ENCODE peak calls at places on chromosomes 3 and 15, in nine cellular contexts. N is Peyer's patch, H is skeletal muscle cell, Y is progenitor cell of endocrine pancreas, R is activated T-helper 1 cell treated with Interleukin-2 at 50 U/mL for 16 hours, K is D721Med, T is heart right ventricle, E is fibroblast of villous mesenchyme, D is D341Med. Q is an unnamed sample.

GRCh38 chr3:58529516-58530353 is 7.3 kb downstream of the ACOX2 start:
- DNase-seq in N (peak; percentile 59), H (no peak), Y (peak; percentile 29), R (no peak), K (peak; percentile 66), T (no peak), E (peak; percentile 17), D (peak; percentile 68), Q (peak; percentile 35)

GRCh38 chr3:107767897-107768605 is 245.3 kb downstream of the BBX start:
- DNase-seq in N (no peak), H (no peak), Y (no peak), R (no peak), K (no peak), T (no peak), E (peak; percentile 16), D (no peak), Q (no peak)

GRCh38 chr3:6994081-6994668 is 133.3 kb downstream of the GRM7 start:
- DNase-seq in N (no peak), H (no peak), Y (no peak), R (no peak), K (no peak), T (no peak), E (no peak), D (peak; percentile 23), Q (no peak)

GRCh38 chr15:67796728-67797127 is 28.6 kb upstream of the SKOR1 start:
- DNase-seq in N (no peak), H (no peak), Y (no peak), R (no peak), K (no peak), T (no peak), E (no peak), D (no peak), Q (no peak)

GRCh38 chr15:57559875-57560274 is 31.8 kb upstream of the MYZAP start:
- DNase-seq in N (peak; percentile 88), H (no peak), Y (peak; percentile 67), R (peak; percentile 34), K (no peak), T (peak; percentile 73), E (peak; percentile 38), D (peak; percentile 80), Q (peak; percentile 57)

GRCh38 chr15:29100486-29101000 is 169.1 kb downstream of the NSMCE3 start:
- DNase-seq in N (peak; percentile 37), H (no peak), Y (no peak), R (no peak), K (no peak), T (no peak), E (no peak), D (no peak), Q (no peak)

GRCh38 chr3:64260391-64260790 is 35.1 kb upstream of the PRICKLE2 start:
- DNase-seq in N (no peak), H (no peak), Y (no peak), R (no peak), K (no peak), T (no peak), E (peak; percentile 58), D (no peak), Q (no peak)

GRCh38 chr3:47824541-47825473 is 21.9 kb downstream of the DHX30 start:
- DNase-seq in N (peak; percentile 86), H (peak; percentile 62), Y (peak; percentile 72), R (peak; percentile 71), K (peak; percentile 96), T (peak; percentile 81), E (peak; percentile 83), D (peak; percentile 98), Q (peak; percentile 89)

GRCh38 chr3:65751123-65751700 is 287.5 kb downstream of the MAGI1 start:
- DNase-seq in N (peak; percentile 56), H (no peak), Y (peak; percentile 30), R (no peak), K (peak; percentile 13), T (peak; percentile 26), E (peak; percentile 35), D (peak; percentile 71), Q (peak; percentile 19)

GRCh38 chr15:68433551-68433950 is 1.6 kb upstream of the ITGA11 start:
- DNase-seq in N (no peak), H (no peak), Y (no peak), R (no peak), K (no peak), T (no peak), E (no peak), D (peak; percentile 9), Q (no peak)

GRCh38 chr15:64630403-64631107 is 144.8 kb downstream of the RBPMS2 start:
- DNase-seq in N (no peak), H (no peak), Y (no peak), R (no peak), K (no peak), T (no peak), E (peak; percentile 58), D (no peak), Q (no peak)

GRCh38 chr15:68305420-68305871 is 27.9 kb downstream of the FEM1B start:
- DNase-seq in N (no peak), H (no peak), Y (no peak), R (no peak), K (no peak), T (no peak), E (no peak), D (no peak), Q (no peak)

GRCh38 chr3:59040902-59041301 is 8.9 kb downstream of the CFAP20DC start:
- DNase-seq in N (no peak), H (no peak), Y (no peak), R (no peak), K (no peak), T (no peak), E (no peak), D (no peak), Q (no peak)

GRCh38 chr3:113570158-113570557 is 37.8 kb downstream of the SIDT1 start:
- DNase-seq in N (no peak), H (no peak), Y (no peak), R (no peak), K (no peak), T (no peak), E (no peak), D (no peak), Q (no peak)

GRCh38 chr3:187992609-187993008 is 161.3 kb upstream of the LPP start:
- DNase-seq in N (no peak), H (no peak), Y (no peak), R (no peak), K (no peak), T (no peak), E (no peak), D (no peak), Q (no peak)

GRCh38 chr3:31077021-31077601 is 182.7 kb upstream of the GADL1 start:
- DNase-seq in N (no peak), H (peak; percentile 81), Y (no peak), R (no peak), K (no peak), T (no peak), E (peak; percentile 69), D (no peak), Q (peak; percentile 65)

GRCh38 chr3:124919756-124920155 is 14.8 kb downstream of the MUC13 start:
- DNase-seq in N (no peak), H (no peak), Y (no peak), R (no peak), K (no peak), T (no peak), E (no peak), D (no peak), Q (no peak)

GRCh38 chr3:124937049-124937448 is 2.5 kb upstream of the MUC13 start:
- DNase-seq in N (no peak), H (no peak), Y (no peak), R (no peak), K (no peak), T (no peak), E (no peak), D (no peak), Q (no peak)

GRCh38 chr15:62853114-62853832 is 189.3 kb upstream of the TPM1 start:
- DNase-seq in N (no peak), H (no peak), Y (no peak), R (no peak), K (no peak), T (no peak), E (no peak), D (no peak), Q (peak; percentile 16)

GRCh38 chr3:195150194-195151118 is 120.5 kb downstream of the XXYLT1 start:
- DNase-seq in N (peak; percentile 64), H (no peak), Y (no peak), R (no peak), K (no peak), T (peak; percentile 72), E (peak; percentile 86), D (peak; percentile 81), Q (peak; percentile 97)

GRCh38 chr15:78749831-78750230 is 61.4 kb downstream of the ADAMTS7 start:
- DNase-seq in N (peak; percentile 21), H (no peak), Y (no peak), R (no peak), K (no peak), T (no peak), E (no peak), D (no peak), Q (no peak)

GRCh38 chr3:143302638-143303171 is 183.1 kb downstream of the CHST2 start:
- DNase-seq in N (no peak), H (peak; percentile 97), Y (no peak), R (no peak), K (no peak), T (peak; percentile 70), E (peak; percentile 84), D (no peak), Q (peak; percentile 61)

GRCh38 chr3:48997714-48998637 is 7.9 kb downstream of the P4HTM start:
- DNase-seq in N (peak; percentile 39), H (no peak), Y (no peak), R (no peak), K (peak; percentile 27), T (no peak), E (no peak), D (no peak), Q (no peak)

GRCh38 chr3:136818191-136818850 is 605 bp upstream of the SLC35G2 start:
- DNase-seq in N (no peak), H (peak; percentile 62), Y (no peak), R (no peak), K (no peak), T (peak; percentile 44), E (peak; percentile 64), D (peak; percentile 53), Q (peak; percentile 96)

GRCh38 chr3:40292637-40293036 is 16.9 kb upstream of the EIF1B start:
- DNase-seq in N (no peak), H (no peak), Y (no peak), R (no peak), K (no peak), T (no peak), E (no peak), D (no peak), Q (no peak)

GRCh38 chr3:145900056-145900829 is 260.7 kb downstream of the PLOD2 start:
- DNase-seq in N (no peak), H (no peak), Y (no peak), R (no peak), K (no peak), T (no peak), E (no peak), D (no peak), Q (no peak)

GRCh38 chr3:135556184-135556583 is 409.3 kb upstream of the PPP2R3A start:
- DNase-seq in N (no peak), H (no peak), Y (no peak), R (no peak), K (no peak), T (no peak), E (no peak), D (no peak), Q (no peak)

GRCh38 chr3:18499256-18499655 is 74.1 kb upstream of the SATB1 start:
- DNase-seq in N (no peak), H (no peak), Y (no peak), R (no peak), K (no peak), T (no peak), E (no peak), D (no peak), Q (no peak)

GRCh38 chr3:48409291-48410201 is 20.3 kb downstream of the PLXNB1 start:
- DNase-seq in N (peak; percentile 41), H (no peak), Y (no peak), R (no peak), K (no peak), T (no peak), E (no peak), D (peak; percentile 18), Q (no peak)

GRCh38 chr3:184568918-184569829 is 7.6 kb downstream of the EPHB3 start:
- DNase-seq in N (peak; percentile 77), H (peak; percentile 81), Y (no peak), R (no peak), K (no peak), T (peak; percentile 82), E (peak; percentile 96), D (peak; percentile 71), Q (peak; percentile 93)

Q was measured in Daoy.